ENCODE peak calls at places on chromosomes 3 and 15, in six cellular contexts. E is T-helper 1 cell; X is Calu3; U is activated CD8-positive, alpha-beta memory T cell treated with anti-CD3 and anti-CD28 coated beads, Interleukin-2, amount 50 U/mL, for 48 hours; D is H9; S is NCI-H226. G is an unnamed sample.

GRCh38 chr3:12370758-12371157 is 81.9 kb downstream of the PPARG start:
- DNase-seq in E (no peak), X (no peak), U (no peak), D (peak; percentile 28), S (no peak), G (no peak)

GRCh38 chr3:52479037-52479875 is 15.9 kb upstream of the STAB1 start:
- DNase-seq in E (no peak), X (no peak), U (no peak), D (no peak), S (no peak), G (no peak)

GRCh38 chr3:151437906-151438305 is 23.0 kb downstream of the IGSF10 start:
- DNase-seq in E (no peak), X (no peak), U (no peak), D (no peak), S (no peak), G (no peak)

GRCh38 chr3:128408693-128409620 is 57.7 kb downstream of the DNAJB8 start:
- DNase-seq in E (no peak), X (peak; percentile 36), U (no peak), D (no peak), S (no peak), G (no peak)

GRCh38 chr3:24160424-24160823 is 215.3 kb downstream of the NR1D2 start:
- DNase-seq in E (no peak), X (no peak), U (no peak), D (peak; percentile 57), S (no peak), G (no peak)

GRCh38 chr3:557972-558371 is 361.4 kb downstream of the CHL1 start:
- DNase-seq in E (no peak), X (no peak), U (no peak), D (no peak), S (no peak), G (no peak)

GRCh38 chr15:65331811-65332210 is 27.3 kb downstream of the RNU5B-1 start:
- DNase-seq in E (no peak), X (no peak), U (no peak), D (no peak), S (no peak), G (no peak)

GRCh38 chr3:179825527-179826246 is 172.8 kb downstream of the USP13 start:
- DNase-seq in E (no peak), X (no peak), U (no peak), D (no peak), S (no peak), G (no peak)

GRCh38 chr15:51830279-51830806 is 890 bp downstream of the TMOD3 start:
- DNase-seq in E (no peak), X (no peak), U (no peak), D (no peak), S (no peak), G (no peak)

GRCh38 chr3:107644631-107645030 is 121.9 kb downstream of the BBX start:
- DNase-seq in E (no peak), X (no peak), U (no peak), D (no peak), S (no peak), G (no peak)

GRCh38 chr3:38609386-38610111 is 39.9 kb downstream of the SCN5A start:
- DNase-seq in E (no peak), X (no peak), U (no peak), D (no peak), S (no peak), G (no peak)

GRCh38 chr3:33364531-33365128 is 75.6 kb downstream of the UBP1 start:
- DNase-seq in E (no peak), X (no peak), U (no peak), D (no peak), S (peak; percentile 18), G (no peak)

GRCh38 chr3:102174312-102174712 is 260.5 kb upstream of the ZPLD1 start:
- DNase-seq in E (no peak), X (peak; percentile 52), U (no peak), D (no peak), S (no peak), G (no peak)

GRCh38 chr15:60507596-60508424 is 28.9 kb upstream of the ICE2 start:
- DNase-seq in E (peak; percentile 53), X (peak; percentile 62), U (no peak), D (peak; percentile 48), S (peak; percentile 25), G (peak; percentile 75)

GRCh38 chr3:99242271-99242670 is 340.8 kb upstream of the DCBLD2 start:
- DNase-seq in E (no peak), X (no peak), U (no peak), D (no peak), S (peak; percentile 50), G (no peak)

GRCh38 chr15:70826634-70827033 is 27.3 kb downstream of the LARP6 start:
- DNase-seq in E (no peak), X (peak; percentile 58), U (no peak), D (no peak), S (peak; percentile 72), G (no peak)

GRCh38 chr3:178551916-178552321 is 15.7 kb downstream of the KCNMB2 start:
- DNase-seq in E (no peak), X (no peak), U (no peak), D (no peak), S (peak; percentile 64), G (no peak)

GRCh38 chr3:80688814-80689213 is 921.0 kb upstream of the ROBO1 start:
- DNase-seq in E (no peak), X (peak; percentile 17), U (no peak), D (no peak), S (no peak), G (peak; percentile 27)

GRCh38 chr3:186953011-186953487 is 22.7 kb downstream of the ST6GAL1 start:
- DNase-seq in E (no peak), X (no peak), U (no peak), D (no peak), S (no peak), G (no peak)

GRCh38 chr3:32045091-32045964 is 61.1 kb upstream of the GPD1L start:
- DNase-seq in E (no peak), X (peak; percentile 66), U (no peak), D (peak; percentile 38), S (peak; percentile 62), G (peak; percentile 23)

GRCh38 chr3:42906085-42906904 is at the start of gene ZNF662:
- DNase-seq in E (no peak), X (no peak), U (peak; percentile 70), D (peak; percentile 33), S (no peak), G (peak; percentile 21)

GRCh38 chr3:134366928-134367352 is 7.3 kb downstream of the AMOTL2 start:
- DNase-seq in E (no peak), X (no peak), U (peak; percentile 34), D (peak; percentile 28), S (no peak), G (no peak)

GRCh38 chr3:56960234-56960917 is 100.1 kb upstream of the SPATA12 start:
- DNase-seq in E (no peak), X (no peak), U (no peak), D (no peak), S (no peak), G (no peak)

GRCh38 chr15:60912984-60913697 is 316.0 kb downstream of the RORA start:
- DNase-seq in E (no peak), X (no peak), U (no peak), D (no peak), S (no peak), G (no peak)